ENCODE peak calls at places on chromosomes 16 and 17, in nine cellular contexts. L is keratinocyte, I is spleen, B is right lobe of liver, E is heart left ventricle, H is A549, T is K562, Y is MM.1S, C is ovary. P is an unnamed sample.

GRCh38 chr16:28543072-28543471 is 4.3 kb upstream of the NUPR1 start:
- DNase-seq in Y (no peak), H (no peak), B (no peak), C (no peak), I (peak; percentile 78), E (no peak), L (no peak), T (no peak), P (no peak)

GRCh38 chr16:46830417-46830901 is 521 bp downstream of the C16orf87 start:
- DNase-seq in I (peak; percentile 92), L (no peak), E (peak; percentile 71), T (peak; percentile 53), B (peak; percentile 60), Y (peak; percentile 52), C (peak; percentile 38), H (no peak), P (peak; percentile 78)

GRCh38 chr17:42290577-42290976 is 2.3 kb downstream of the STAT5A start:
- DNase-seq in C (no peak), H (no peak), B (no peak), E (no peak), L (no peak), I (peak; percentile 18), T (no peak), Y (no peak), P (no peak)

GRCh38 chr16:28292731-28293588 is 635 bp downstream of the SBK1 start:
- DNase-seq in Y (no peak), T (no peak), H (no peak), I (peak; percentile 88), B (no peak), L (no peak), C (no peak), E (no peak), P (peak; percentile 80)

GRCh38 chr16:75764154-75764768 is 38.0 kb upstream of the CPHXL start:
- DNase-seq in C (peak; percentile 66), B (peak; percentile 50), Y (peak; percentile 63), T (peak; percentile 72), L (peak; percentile 11), E (no peak), H (peak; percentile 58), I (no peak), P (peak; percentile 74)

GRCh38 chr17:3946711-3947235 is 17.5 kb downstream of the ATP2A3 start:
- DNase-seq in H (no peak), C (no peak), T (no peak), I (no peak), E (no peak), B (no peak), Y (no peak), L (no peak), P (no peak)

GRCh38 chr16:72241930-72242329 is 70.0 kb upstream of the PMFBP1 start:
- DNase-seq in C (peak; percentile 59), E (no peak), I (no peak), H (peak; percentile 35), Y (peak; percentile 31), B (no peak), L (peak; percentile 32), T (peak; percentile 22), P (no peak)

GRCh38 chr17:72745241-72745640 is 347.2 kb downstream of the SLC39A11 start:
- DNase-seq in E (no peak), H (no peak), C (no peak), B (no peak), I (no peak), L (no peak), T (no peak), Y (no peak), P (no peak)

GRCh38 chr17:13600475-13601316 is 1.0 kb downstream of the HS3ST3A1 start:
- DNase-seq in Y (no peak), B (no peak), H (no peak), I (no peak), L (no peak), E (no peak), C (peak; percentile 23), T (peak; percentile 33), P (no peak)

GRCh38 chr16:1466054-1466453 is 8.8 kb downstream of the CLCN7 start:
- DNase-seq in I (no peak), E (peak; percentile 65), L (no peak), H (no peak), Y (no peak), B (no peak), C (no peak), T (no peak), P (no peak)

GRCh38 chr17:74429604-74430384 is 2.1 kb upstream of the GPRC5C start:
- DNase-seq in H (no peak), E (no peak), C (peak; percentile 66), T (no peak), Y (no peak), I (no peak), B (peak; percentile 81), L (no peak), P (no peak)
- H3K4me3 ChIP-seq in H (peak overlapping the region; percentile 78), E (peak overlapping the region; percentile 70), C (peak overlapping the region; percentile 52), T (peak overlapping the region; percentile 17), Y (no peak overlapping the region), I (no peak overlapping the region), B (peak overlapping the region; percentile 72), L (peak overlapping the region; percentile 58), P (no peak overlapping the region)

DNA sequence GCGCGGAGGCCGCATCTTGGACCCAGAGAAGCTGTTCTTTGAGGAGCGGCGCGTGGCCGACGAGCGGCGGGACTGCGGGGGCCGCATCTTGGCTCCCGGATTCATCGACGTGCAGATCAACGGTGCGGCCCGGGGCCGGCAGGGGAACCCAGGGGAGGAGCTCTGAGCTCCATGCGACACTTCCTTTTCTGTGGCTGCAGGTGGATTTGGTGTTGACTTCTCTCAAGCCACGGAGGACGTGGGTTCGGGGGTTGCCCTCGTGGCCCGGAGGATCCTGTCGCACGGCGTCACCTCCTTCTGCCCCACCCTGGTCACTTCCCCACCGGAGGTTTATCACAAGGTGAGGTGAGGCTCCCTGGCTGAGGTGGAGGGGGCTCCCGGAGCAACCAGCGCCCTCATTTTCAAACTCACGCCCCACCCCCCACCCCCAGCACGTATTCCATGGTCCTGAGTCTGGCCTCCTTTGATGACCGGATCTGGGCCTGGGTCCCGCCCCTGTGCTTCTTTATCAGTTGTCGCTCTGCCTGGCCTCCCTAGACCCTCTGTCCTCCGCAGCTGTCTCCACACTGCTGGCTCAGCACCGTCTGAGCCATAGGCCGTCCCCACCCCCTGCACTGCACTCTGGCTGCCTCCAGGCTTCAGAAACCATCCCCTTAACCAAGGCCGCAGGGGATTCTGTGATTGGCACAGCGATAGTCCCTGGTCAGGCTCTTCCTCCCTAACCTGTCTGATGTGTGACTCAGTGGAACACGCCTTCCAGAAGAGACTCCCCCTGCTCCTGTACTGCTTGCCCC is 810 bp downstream of the AMDHD2 start:
- DNase-seq in E (peak; percentile 69), B (peak; percentile 55), H (no peak), T (peak; percentile 80), C (peak; percentile 26), L (no peak), Y (peak; percentile 78), I (peak; percentile 93), P (peak; percentile 16)
- H3K27ac ChIP-seq in E (peak overlapping the region; percentile 99), B (peak overlapping the region; percentile 80), H (peak overlapping the region; percentile 96), T (peak overlapping the region; percentile 82), C (no peak overlapping the region), L (peak overlapping the region; percentile 66), Y (peak overlapping the region; percentile 88), I (peak overlapping the region; percentile 78), P (peak overlapping the region; percentile 61)

GRCh38 chr17:63975541-63976092 is 2.9 kb upstream of the SCN4A start:
- DNase-seq in L (no peak), E (no peak), B (no peak), I (no peak), C (no peak), Y (no peak), H (no peak), T (no peak), P (no peak)

GRCh38 chr17:63974594-63975192 is 2.0 kb upstream of the SCN4A start:
- DNase-seq in T (no peak), C (no peak), L (peak; percentile 60), I (no peak), E (no peak), H (peak; percentile 63), B (no peak), Y (no peak), P (no peak)

GRCh38 chr17:63973247-63973646 is 529 bp upstream of the SCN4A start:
- DNase-seq in I (no peak), E (no peak), T (no peak), Y (no peak), L (no peak), H (no peak), B (no peak), C (no peak), P (no peak)

GRCh38 chr17:63972796-63973195 is at the start of gene SCN4A:
- DNase-seq in T (no peak), L (no peak), B (no peak), E (no peak), H (no peak), Y (no peak), I (no peak), C (no peak), P (no peak)

GRCh38 chr17:63973930-63974593 is 1.3 kb upstream of the SCN4A start:
- DNase-seq in L (peak; percentile 32), H (peak; percentile 51), E (no peak), Y (no peak), I (no peak), B (no peak), C (no peak), T (no peak), P (no peak)
- H3K4me3 ChIP-seq in L (no peak overlapping the region), H (no peak overlapping the region), E (no peak overlapping the region), Y (no peak overlapping the region), I (no peak overlapping the region), B (no peak overlapping the region), C (no peak overlapping the region), T (no peak overlapping the region), P (no peak overlapping the region)

GRCh38 chr17:39641119-39641496 is 4.2 kb downstream of the STARD3 start:
- DNase-seq in B (no peak), Y (no peak), C (no peak), I (no peak), L (no peak), T (no peak), E (no peak), H (no peak), P (no peak)

GRCh38 chr17:39641883-39642282 is 4.9 kb downstream of the STARD3 start:
- DNase-seq in H (no peak), T (peak; percentile 59), B (no peak), C (no peak), I (no peak), E (no peak), Y (no peak), L (no peak), P (no peak)

GRCh38 chr17:39639043-39639442 is 2.1 kb downstream of the STARD3 start:
- DNase-seq in H (no peak), Y (no peak), C (no peak), E (no peak), B (no peak), I (no peak), T (no peak), L (no peak), P (no peak)

GRCh38 chr17:39639566-39640458 is 2.9 kb downstream of the STARD3 start:
- DNase-seq in E (no peak), T (no peak), H (no peak), C (no peak), Y (no peak), I (no peak), B (no peak), L (no peak), P (no peak)

DNA sequence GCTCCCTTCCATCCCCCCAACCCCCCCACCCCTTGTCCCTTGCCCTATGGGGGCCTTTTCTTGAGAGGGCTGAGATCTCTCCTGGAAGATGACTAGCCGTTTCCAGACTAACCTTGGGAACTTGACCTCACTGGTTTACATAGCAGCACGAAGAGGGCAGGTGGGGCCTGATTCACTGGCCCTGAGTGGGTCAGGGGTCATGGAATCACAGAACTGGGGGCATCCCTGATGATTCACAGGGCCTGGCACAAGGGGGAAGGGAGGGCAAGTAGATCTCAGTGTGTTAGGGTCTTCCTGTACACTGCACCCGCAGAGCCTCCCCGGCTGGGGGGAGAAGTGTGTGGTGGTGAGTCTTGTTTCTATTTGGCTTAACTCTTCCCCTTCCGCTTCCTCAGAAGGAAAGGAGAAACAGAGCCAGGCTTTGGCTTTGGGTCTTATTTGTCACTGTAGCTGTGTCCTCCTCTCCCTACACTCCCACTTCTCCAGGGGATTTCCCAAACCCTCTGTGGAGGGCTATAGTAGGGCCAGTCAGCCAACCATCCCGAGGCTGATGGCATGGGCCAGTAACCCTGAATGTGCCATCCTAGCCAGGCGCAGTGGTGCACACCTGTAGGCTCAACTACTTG is 3.7 kb downstream of the STARD3 start:
- DNase-seq in L (no peak), Y (no peak), B (no peak), I (no peak), T (no peak), H (no peak), E (no peak), C (no peak), P (no peak)
- H3K27ac ChIP-seq in L (no peak overlapping the region), Y (no peak overlapping the region), B (no peak overlapping the region), I (no peak overlapping the region), T (no peak overlapping the region), H (no peak overlapping the region), E (no peak overlapping the region), C (no peak overlapping the region), P (no peak overlapping the region)